ENCODE peak calls at places on chromosomes 16 and 17, in five cellular contexts. One of them, this sample, is unnamed.

GRCh38 chr17:10420811-10421210 is 939 bp downstream of the MYH8 start:
- DNase-seq in HFF-Myc: no peak
- DNase-seq in aorta: no peak
- DNase-seq in heart left ventricle: no peak
- DNase-seq in fibroblast of the aortic adventitia: no peak
- DNase-seq in this sample: no peak

GRCh38 chr17:68201425-68201785 is 46.4 kb upstream of the AMZ2 start:
- DNase-seq in HFF-Myc: no peak
- DNase-seq in aorta: no peak
- DNase-seq in heart left ventricle: no peak
- DNase-seq in fibroblast of the aortic adventitia: no peak
- DNase-seq in this sample: no peak

GRCh38 chr16:19808061-19808621 is 76.5 kb downstream of the GPRC5B start:
- DNase-seq in HFF-Myc: no peak
- DNase-seq in aorta: no peak
- DNase-seq in heart left ventricle: no peak
- DNase-seq in fibroblast of the aortic adventitia: peak
- DNase-seq in this sample: no peak

GRCh38 chr16:11586856-11587642 is at the start of gene LITAF:
- DNase-seq in HFF-Myc: no peak
- DNase-seq in aorta: peak
- DNase-seq in heart left ventricle: peak
- DNase-seq in fibroblast of the aortic adventitia: peak
- DNase-seq in this sample: no peak

GRCh38 chr16:47774661-47775060 is 313.5 kb downstream of the PHKB start:
- DNase-seq in HFF-Myc: no peak
- DNase-seq in aorta: no peak
- DNase-seq in heart left ventricle: no peak
- DNase-seq in fibroblast of the aortic adventitia: peak
- DNase-seq in this sample: no peak

GRCh38 chr16:82082543-82083244 is 47.6 kb downstream of the HSD17B2 start:
- DNase-seq in HFF-Myc: no peak
- DNase-seq in aorta: no peak
- DNase-seq in heart left ventricle: no peak
- DNase-seq in fibroblast of the aortic adventitia: peak
- DNase-seq in this sample: no peak

GRCh38 chr16:55225972-55226542 is 97.9 kb upstream of the IRX6 start:
- DNase-seq in HFF-Myc: no peak
- DNase-seq in aorta: no peak
- DNase-seq in heart left ventricle: no peak
- DNase-seq in fibroblast of the aortic adventitia: no peak
- DNase-seq in this sample: no peak

GRCh38 chr17:17540278-17540906 is 44.2 kb upstream of the RASD1 start:
- DNase-seq in HFF-Myc: no peak
- DNase-seq in aorta: no peak
- DNase-seq in heart left ventricle: no peak
- DNase-seq in fibroblast of the aortic adventitia: no peak
- DNase-seq in this sample: no peak

GRCh38 chr17:10614536-10615155 is 42.5 kb downstream of the MYH3 start:
- DNase-seq in HFF-Myc: no peak
- DNase-seq in aorta: no peak
- DNase-seq in heart left ventricle: no peak
- DNase-seq in fibroblast of the aortic adventitia: peak
- DNase-seq in this sample: no peak

GRCh38 chr17:20046629-20047028 is 37.5 kb downstream of the SPECC1 start:
- DNase-seq in HFF-Myc: no peak
- DNase-seq in aorta: no peak
- DNase-seq in heart left ventricle: no peak
- DNase-seq in fibroblast of the aortic adventitia: no peak
- DNase-seq in this sample: no peak

GRCh38 chr16:29857133-29857760 is 5.8 kb downstream of the CDIPT start:
- DNase-seq in HFF-Myc: peak
- DNase-seq in aorta: no peak
- DNase-seq in heart left ventricle: no peak
- DNase-seq in fibroblast of the aortic adventitia: peak
- DNase-seq in this sample: peak

GRCh38 chr16:29738514-29738913 is 7.3 kb downstream of the C16orf54 start:
- DNase-seq in HFF-Myc: no peak
- DNase-seq in aorta: no peak
- DNase-seq in heart left ventricle: no peak
- DNase-seq in fibroblast of the aortic adventitia: no peak
- DNase-seq in this sample: no peak

GRCh38 chr17:60960398-60961065 is 282.9 kb downstream of the BCAS3 start:
- DNase-seq in HFF-Myc: no peak
- DNase-seq in aorta: no peak
- DNase-seq in heart left ventricle: no peak
- DNase-seq in fibroblast of the aortic adventitia: no peak
- DNase-seq in this sample: no peak

GRCh38 chr17:37488009-37488604 is 1.6 kb upstream of the DUSP14 start:
- DNase-seq in HFF-Myc: peak
- DNase-seq in aorta: no peak
- DNase-seq in heart left ventricle: no peak
- DNase-seq in fibroblast of the aortic adventitia: peak
- DNase-seq in this sample: peak

DNA sequence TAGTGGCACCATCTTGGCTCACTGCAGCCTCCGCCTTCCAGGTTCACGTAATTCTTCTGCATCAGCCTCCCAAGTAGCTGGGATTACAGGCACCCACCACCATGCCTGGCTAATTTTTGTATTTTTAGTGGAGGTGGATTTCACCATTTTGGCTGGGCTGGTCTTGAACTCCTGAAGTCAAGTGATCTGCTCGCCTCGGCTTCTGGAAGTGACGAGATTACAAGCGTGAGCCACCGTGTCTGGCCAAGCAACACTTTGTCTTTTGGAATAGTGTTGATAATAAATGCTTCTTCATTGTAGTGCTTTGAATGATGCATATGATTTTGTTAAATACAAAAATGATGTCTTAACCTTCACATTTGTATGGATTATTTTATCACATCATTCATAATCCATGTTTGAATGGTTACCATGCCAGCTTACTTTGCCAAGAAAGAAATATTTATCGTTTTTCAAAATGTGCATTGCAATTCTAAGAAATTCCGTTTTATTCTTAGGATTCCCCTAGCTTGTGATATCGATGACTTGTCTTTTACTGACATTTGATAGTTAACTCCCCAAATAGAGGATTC is 29.1 kb downstream of the USP10 start:
- DNase-seq in HFF-Myc: no peak
- DNase-seq in aorta: no peak
- DNase-seq in heart left ventricle: no peak
- DNase-seq in fibroblast of the aortic adventitia: no peak
- DNase-seq in this sample: no peak
- H3K4me3 ChIP-seq in HFF-Myc: no peak
- H3K4me3 ChIP-seq in aorta: no peak
- H3K4me3 ChIP-seq in heart left ventricle: no peak
- H3K4me3 ChIP-seq in fibroblast of the aortic adventitia: peak
- H3K4me3 ChIP-seq in this sample: no peak

DNA sequence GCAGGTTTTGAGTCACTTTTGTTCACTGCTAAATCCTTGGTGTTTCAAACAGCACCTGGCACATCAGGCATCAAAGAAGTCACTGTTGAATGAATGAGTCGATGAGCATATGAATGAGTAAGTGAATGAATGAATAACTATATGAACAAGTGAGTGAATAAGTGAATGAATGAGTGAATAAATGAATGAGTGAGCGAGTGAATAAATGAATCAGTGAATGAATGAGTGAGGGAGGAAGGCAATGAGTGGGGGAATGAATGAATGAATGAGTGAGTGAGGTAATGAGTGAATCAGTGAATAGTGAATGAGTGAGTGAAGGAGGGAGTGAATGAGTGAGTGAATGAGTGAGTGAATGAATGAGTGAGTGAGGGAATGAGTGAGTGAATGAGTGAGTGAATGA is 28.8 kb downstream of the TMEM114 start:
- DNase-seq in HFF-Myc: no peak
- DNase-seq in aorta: no peak
- DNase-seq in heart left ventricle: no peak
- DNase-seq in fibroblast of the aortic adventitia: no peak
- DNase-seq in this sample: no peak
- H3K4me3 ChIP-seq in HFF-Myc: no peak
- H3K4me3 ChIP-seq in aorta: no peak
- H3K4me3 ChIP-seq in heart left ventricle: no peak
- H3K4me3 ChIP-seq in fibroblast of the aortic adventitia: no peak
- H3K4me3 ChIP-seq in this sample: no peak

GRCh38 chr17:49132699-49133364 is at the start of gene B4GALNT2:
- DNase-seq in HFF-Myc: no peak
- DNase-seq in aorta: no peak
- DNase-seq in heart left ventricle: no peak
- DNase-seq in fibroblast of the aortic adventitia: no peak
- DNase-seq in this sample: no peak
- H3K4me3 ChIP-seq in HFF-Myc: peak
- H3K4me3 ChIP-seq in aorta: no peak
- H3K4me3 ChIP-seq in heart left ventricle: no peak
- H3K4me3 ChIP-seq in fibroblast of the aortic adventitia: peak
- H3K4me3 ChIP-seq in this sample: peak

GRCh38 chr16:67394271-67395104 is 1.2 kb upstream of the TPPP3 start:
- DNase-seq in HFF-Myc: no peak
- DNase-seq in aorta: peak
- DNase-seq in heart left ventricle: peak
- DNase-seq in fibroblast of the aortic adventitia: no peak
- DNase-seq in this sample: no peak

GRCh38 chr16:67392301-67393059 is 818 bp downstream of the TPPP3 start:
- DNase-seq in HFF-Myc: no peak
- DNase-seq in aorta: peak
- DNase-seq in heart left ventricle: no peak
- DNase-seq in fibroblast of the aortic adventitia: no peak
- DNase-seq in this sample: no peak

GRCh38 chr16:67393790-67394270 is 532 bp upstream of the TPPP3 start:
- DNase-seq in HFF-Myc: no peak
- DNase-seq in aorta: peak
- DNase-seq in heart left ventricle: peak
- DNase-seq in fibroblast of the aortic adventitia: no peak
- DNase-seq in this sample: no peak

GRCh38 chr16:67391424-67392300 is 1.6 kb downstream of the TPPP3 start:
- DNase-seq in HFF-Myc: no peak
- DNase-seq in aorta: no peak
- DNase-seq in heart left ventricle: no peak
- DNase-seq in fibroblast of the aortic adventitia: no peak
- DNase-seq in this sample: no peak

DNA sequence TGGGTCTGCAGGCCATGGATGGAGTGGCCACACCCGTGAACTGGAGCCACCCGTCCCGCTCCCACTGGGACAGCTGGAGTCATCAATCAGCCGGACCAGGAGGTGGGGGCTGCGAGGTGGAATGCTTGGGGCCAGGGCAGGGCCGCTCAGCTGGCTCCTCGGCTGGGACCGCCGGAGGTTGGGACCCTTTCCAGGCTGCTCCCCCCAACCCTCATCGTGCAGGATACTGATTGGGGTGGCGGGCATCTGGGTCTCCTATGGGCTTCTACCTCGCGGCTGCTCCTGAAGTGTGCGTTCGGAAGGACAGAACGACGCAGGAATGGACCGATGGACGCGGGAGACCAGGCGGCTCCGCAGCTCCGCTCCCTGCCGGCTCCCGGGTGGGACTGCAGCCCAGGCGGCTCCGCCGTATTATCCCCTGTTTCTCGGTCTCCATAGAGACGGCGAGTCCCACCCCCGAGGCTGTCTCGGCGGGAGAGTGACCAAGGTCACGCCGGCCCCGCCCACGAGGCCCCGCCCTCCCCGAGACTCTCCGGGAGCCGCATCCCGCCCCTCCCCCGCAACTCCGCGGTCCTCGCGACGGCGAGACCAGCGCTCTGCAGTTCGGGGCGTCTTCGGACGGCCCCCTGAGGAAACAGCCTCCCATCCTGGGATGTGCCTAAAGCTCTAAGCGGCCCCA is at the start of gene TPPP3:
- DNase-seq in HFF-Myc: no peak
- DNase-seq in aorta: peak
- DNase-seq in heart left ventricle: peak
- DNase-seq in fibroblast of the aortic adventitia: peak
- DNase-seq in this sample: peak
- H3K4me3 ChIP-seq in HFF-Myc: peak
- H3K4me3 ChIP-seq in aorta: no peak
- H3K4me3 ChIP-seq in heart left ventricle: peak
- H3K4me3 ChIP-seq in fibroblast of the aortic adventitia: peak
- H3K4me3 ChIP-seq in this sample: peak

GRCh38 chr17:8072727-8073461 is 14.6 kb downstream of the ALOX12B start:
- DNase-seq in HFF-Myc: no peak
- DNase-seq in aorta: peak
- DNase-seq in heart left ventricle: no peak
- DNase-seq in fibroblast of the aortic adventitia: no peak
- DNase-seq in this sample: no peak

GRCh38 chr17:8075081-8075480 is 12.4 kb downstream of the ALOX12B start:
- DNase-seq in HFF-Myc: no peak
- DNase-seq in aorta: peak
- DNase-seq in heart left ventricle: no peak
- DNase-seq in fibroblast of the aortic adventitia: no peak
- DNase-seq in this sample: no peak

GRCh38 chr17:8075574-8076342 is 11.8 kb downstream of the ALOX12B start:
- DNase-seq in HFF-Myc: no peak
- DNase-seq in aorta: peak
- DNase-seq in heart left ventricle: no peak
- DNase-seq in fibroblast of the aortic adventitia: no peak
- DNase-seq in this sample: no peak

GRCh38 chr17:8072339-8072726 is 15.2 kb downstream of the ALOX12B start:
- DNase-seq in HFF-Myc: no peak
- DNase-seq in aorta: peak
- DNase-seq in heart left ventricle: no peak
- DNase-seq in fibroblast of the aortic adventitia: no peak
- DNase-seq in this sample: no peak

DNA sequence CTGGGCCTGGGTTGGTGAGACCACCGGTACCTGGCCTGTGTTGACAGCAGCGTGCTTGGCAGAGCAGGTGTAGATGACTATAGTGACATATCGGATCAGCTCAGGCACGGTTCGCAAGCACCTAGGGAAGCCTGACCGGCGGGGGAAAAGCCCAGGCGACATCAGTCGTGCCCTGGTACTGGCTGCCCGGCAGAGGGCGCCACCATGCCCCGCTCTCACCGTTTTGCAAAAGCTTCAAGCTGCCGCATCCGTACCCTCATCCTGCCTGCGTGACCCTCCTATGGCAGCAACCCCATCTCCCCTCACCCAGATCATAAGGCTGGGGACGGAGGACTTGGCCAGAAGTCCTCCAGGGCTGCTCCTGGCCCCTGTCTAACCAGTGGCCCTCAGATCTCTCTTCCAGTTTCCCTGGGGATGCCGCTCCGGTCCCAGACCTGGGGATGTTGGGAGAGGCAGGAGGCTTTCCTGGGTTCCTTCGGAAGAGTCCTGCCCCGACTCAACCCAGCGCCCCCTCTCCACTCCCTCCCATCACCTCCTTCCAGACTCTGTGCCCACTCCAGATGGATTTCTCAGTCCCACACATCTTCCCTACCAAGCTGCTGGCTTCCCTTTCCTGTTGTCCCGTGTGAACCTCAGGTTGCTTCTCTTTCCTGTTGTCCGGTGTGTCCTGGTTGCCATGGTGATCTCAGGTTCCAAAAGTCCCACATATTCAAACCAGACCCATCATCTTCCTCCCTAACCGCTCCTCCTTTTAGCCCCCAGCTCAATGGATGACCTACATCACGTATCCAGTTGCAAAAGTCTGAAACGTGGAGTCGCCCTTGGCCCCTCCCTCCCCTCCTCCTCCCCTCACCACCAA is 13.7 kb downstream of the ALOX12B start:
- DNase-seq in HFF-Myc: no peak
- DNase-seq in aorta: peak
- DNase-seq in heart left ventricle: peak
- DNase-seq in fibroblast of the aortic adventitia: peak
- DNase-seq in this sample: no peak
- H3K4me3 ChIP-seq in HFF-Myc: no peak
- H3K4me3 ChIP-seq in aorta: no peak
- H3K4me3 ChIP-seq in heart left ventricle: no peak
- H3K4me3 ChIP-seq in fibroblast of the aortic adventitia: no peak
- H3K4me3 ChIP-seq in this sample: no peak

GRCh38 chr16:84730406-84731106 is 30.8 kb downstream of the USP10 start:
- DNase-seq in HFF-Myc: peak
- DNase-seq in aorta: no peak
- DNase-seq in heart left ventricle: peak
- DNase-seq in fibroblast of the aortic adventitia: peak
- DNase-seq in this sample: peak
- H3K4me3 ChIP-seq in HFF-Myc: no peak
- H3K4me3 ChIP-seq in aorta: no peak
- H3K4me3 ChIP-seq in heart left ventricle: peak
- H3K4me3 ChIP-seq in fibroblast of the aortic adventitia: peak
- H3K4me3 ChIP-seq in this sample: no peak